ENCODE peak calls at places on chromosomes 3 and 15, in eight cellular contexts. C is CD4-positive, CD25-positive, alpha-beta regulatory T cell; H is HFFc6; M is H9; U is fibroblast of the aortic adventitia; J is pancreas; W is A172; Z is heart right ventricle. X is an unnamed sample.

GRCh38 chr15:89171136-89172072 is 50.0 kb downstream of the RLBP1 start:
- DNase-seq in Z (peak), M (peak), W (peak), H (peak), C (peak), U (peak), J (peak), X (peak)

GRCh38 chr3:13451301-13451673 is 28.8 kb upstream of the HDAC11 start:
- DNase-seq in J (no peak), M (peak), U (no peak), W (peak), C (no peak), H (peak), Z (no peak), X (peak)

GRCh38 chr3:12399226-12399625 is 85.1 kb upstream of the TSEN2 start:
- DNase-seq in H (no peak), J (no peak), M (no peak), Z (no peak), C (no peak), W (no peak), U (no peak), X (no peak)

GRCh38 chr3:148865039-148865438 is at the start of gene CPA3:
- DNase-seq in Z (no peak), U (no peak), C (no peak), M (no peak), W (no peak), J (no peak), H (no peak), X (no peak)

GRCh38 chr3:157865449-157865862 is 240.8 kb downstream of the SHOX2 start:
- DNase-seq in H (no peak), U (no peak), W (no peak), C (peak), M (peak), Z (no peak), J (peak), X (peak)

GRCh38 chr3:123194552-123194951 is 7.2 kb upstream of the SEC22A start:
- DNase-seq in U (no peak), H (no peak), C (no peak), Z (peak), J (no peak), W (no peak), M (peak), X (no peak)

GRCh38 chr15:78540955-78541743 is 905 bp downstream of the PSMA4 start:
- DNase-seq in U (peak), M (no peak), Z (no peak), H (no peak), J (no peak), C (peak), W (peak), X (peak)

GRCh38 chr3:169218314-169218983 is 445.1 kb downstream of the MECOM start:
- DNase-seq in W (peak), Z (peak), J (no peak), H (peak), U (peak), C (no peak), M (peak), X (peak)

GRCh38 chr3:179613807-179614206 is 9.2 kb downstream of the NDUFB5 start:
- DNase-seq in J (no peak), M (no peak), H (peak), U (peak), Z (no peak), C (no peak), W (peak), X (no peak)

GRCh38 chr3:102510663-102511062 is 75.8 kb downstream of the ZPLD1 start:
- DNase-seq in Z (no peak), C (no peak), J (no peak), U (no peak), M (no peak), W (no peak), H (no peak), X (peak)

GRCh38 chr3:127820221-127820870 is 2.0 kb downstream of the MGLL start:
- DNase-seq in J (no peak), W (no peak), H (peak), C (no peak), M (no peak), Z (no peak), U (peak), X (no peak)

GRCh38 chr3:151766454-151766853 is 32.7 kb downstream of the AADACL2 start:
- DNase-seq in C (no peak), H (no peak), M (no peak), J (no peak), U (peak), W (peak), Z (no peak), X (peak)

GRCh38 chr3:43094381-43094780 is 11.5 kb downstream of the POMGNT2 start:
- DNase-seq in H (no peak), U (no peak), W (no peak), M (no peak), C (no peak), J (no peak), Z (no peak), X (no peak)

GRCh38 chr3:113249111-113249510 is 37.8 kb downstream of the BOC start:
- DNase-seq in M (no peak), H (peak), C (no peak), W (peak), J (no peak), Z (no peak), U (peak), X (peak)

GRCh38 chr3:9165441-9165840 is 84.0 kb downstream of the SRGAP3 start:
- DNase-seq in W (no peak), M (no peak), U (no peak), Z (no peak), H (no peak), J (no peak), C (no peak), X (no peak)

GRCh38 chr3:129549006-129549800 is 6.2 kb downstream of the H1-8 start:
- DNase-seq in U (no peak), C (no peak), H (peak), J (no peak), Z (no peak), W (peak), M (no peak), X (peak)

GRCh38 chr15:70336425-70337009 is 238.8 kb upstream of the TLE3 start:
- DNase-seq in U (no peak), Z (no peak), W (no peak), M (no peak), J (no peak), C (no peak), H (no peak), X (no peak)

GRCh38 chr3:112038863-112039262 is 4.3 kb downstream of the TMPRSS7 start:
- DNase-seq in W (peak), H (peak), Z (no peak), U (peak), C (no peak), J (no peak), M (no peak), X (peak)

GRCh38 chr15:80159811-80160569 is 7.2 kb downstream of the FAH start:
- DNase-seq in U (peak), W (peak), J (no peak), C (no peak), H (peak), M (no peak), Z (no peak), X (no peak)

GRCh38 chr3:60017631-60018030 is 967.8 kb upstream of the CFAP20DC start:
- DNase-seq in Z (no peak), H (no peak), M (no peak), U (no peak), J (no peak), W (peak), C (peak), X (peak)

GRCh38 chr3:125185758-125186245 is 26.7 kb downstream of the SLC12A8 start:
- DNase-seq in H (no peak), M (no peak), U (no peak), Z (no peak), W (no peak), J (no peak), C (no peak), X (no peak)

GRCh38 chr3:174620138-174620537 is 239.0 kb upstream of the NAALADL2 start:
- DNase-seq in U (peak), H (peak), J (no peak), Z (no peak), C (no peak), W (peak), M (no peak), X (peak)

GRCh38 chr15:101293122-101293521 is 1.9 kb downstream of the SNRPA1 start:
- DNase-seq in H (no peak), Z (no peak), M (no peak), C (no peak), W (no peak), U (no peak), J (no peak), X (peak)

GRCh38 chr3:142315083-142315482 is 89.7 kb upstream of the GK5 start:
- DNase-seq in U (peak), M (no peak), W (peak), J (no peak), Z (no peak), C (no peak), H (peak), X (peak)

X was measured in PC-3.